ENCODE peak calls at places on chromosome 14, in ten cellular contexts. One of them, this sample, is unnamed.

GRCh38 chr14:100011568-100012325 is 53.5 kb upstream of the EVL start:
- DNase-seq in IMR-90: peak; percentile 26
- DNase-seq in heart left ventricle: no peak
- DNase-seq in A549: no peak
- DNase-seq in AG09309: no peak
- DNase-seq in GM13976: no peak
- DNase-seq in PC-3: no peak
- DNase-seq in nephron progenitor cell: no peak
- DNase-seq in H9: no peak
- DNase-seq in breast epithelium: no peak
- DNase-seq in this sample: no peak

GRCh38 chr14:64465856-64466554 is 706 bp downstream of the AKAP5 start:
- DNase-seq in PC-3: peak; percentile 50
- DNase-seq in breast epithelium: no peak
- DNase-seq in AG09309: peak; percentile 2
- DNase-seq in nephron progenitor cell: peak; percentile 35
- DNase-seq in A549: peak; percentile 31
- DNase-seq in GM13976: no peak
- DNase-seq in heart left ventricle: peak; percentile 20
- DNase-seq in IMR-90: peak; percentile 61
- DNase-seq in H9: peak; percentile 60
- DNase-seq in this sample: peak; percentile 18

GRCh38 chr14:66009104-66009503 is 477.1 kb upstream of the CCDC196 start:
- DNase-seq in heart left ventricle: no peak
- DNase-seq in nephron progenitor cell: no peak
- DNase-seq in GM13976: no peak
- DNase-seq in IMR-90: peak; percentile 12
- DNase-seq in H9: no peak
- DNase-seq in PC-3: peak; percentile 55
- DNase-seq in AG09309: peak; percentile 80
- DNase-seq in A549: peak; percentile 48
- DNase-seq in breast epithelium: no peak
- DNase-seq in this sample: peak; percentile 76

GRCh38 chr14:69368381-69368780 is 29.7 kb downstream of the ERH start:
- DNase-seq in breast epithelium: no peak
- DNase-seq in H9: no peak
- DNase-seq in AG09309: no peak
- DNase-seq in IMR-90: no peak
- DNase-seq in PC-3: no peak
- DNase-seq in nephron progenitor cell: no peak
- DNase-seq in heart left ventricle: no peak
- DNase-seq in GM13976: no peak
- DNase-seq in A549: no peak
- DNase-seq in this sample: no peak

GRCh38 chr14:33986804-33987203 is 35.9 kb upstream of the EGLN3 start:
- DNase-seq in IMR-90: peak; percentile 84
- DNase-seq in A549: peak; percentile 87
- DNase-seq in PC-3: peak; percentile 75
- DNase-seq in nephron progenitor cell: no peak
- DNase-seq in GM13976: no peak
- DNase-seq in H9: no peak
- DNase-seq in AG09309: peak; percentile 57
- DNase-seq in breast epithelium: no peak
- DNase-seq in heart left ventricle: no peak
- DNase-seq in this sample: peak; percentile 91

GRCh38 chr14:103361868-103362267 is 23.3 kb upstream of the MARK3 start:
- DNase-seq in nephron progenitor cell: no peak
- DNase-seq in heart left ventricle: no peak
- DNase-seq in AG09309: peak; percentile 94
- DNase-seq in IMR-90: peak; percentile 99
- DNase-seq in breast epithelium: no peak
- DNase-seq in H9: no peak
- DNase-seq in GM13976: no peak
- DNase-seq in PC-3: peak; percentile 97
- DNase-seq in A549: peak; percentile 83
- DNase-seq in this sample: peak; percentile 96

GRCh38 chr14:76390621-76391020 is 14.7 kb downstream of the ESRRB start:
- DNase-seq in H9: no peak
- DNase-seq in heart left ventricle: no peak
- DNase-seq in nephron progenitor cell: no peak
- DNase-seq in PC-3: no peak
- DNase-seq in breast epithelium: no peak
- DNase-seq in IMR-90: no peak
- DNase-seq in A549: no peak
- DNase-seq in AG09309: no peak
- DNase-seq in GM13976: no peak
- DNase-seq in this sample: no peak

GRCh38 chr14:38623661-38624060 is 367.8 kb upstream of the CLEC14A start:
- DNase-seq in heart left ventricle: no peak
- DNase-seq in GM13976: no peak
- DNase-seq in IMR-90: no peak
- DNase-seq in A549: no peak
- DNase-seq in breast epithelium: no peak
- DNase-seq in nephron progenitor cell: no peak
- DNase-seq in PC-3: peak; percentile 1
- DNase-seq in H9: no peak
- DNase-seq in AG09309: peak; percentile 20
- DNase-seq in this sample: peak; percentile 12

GRCh38 chr14:26190644-26191043 is 407.2 kb downstream of the NOVA1 start:
- DNase-seq in AG09309: no peak
- DNase-seq in PC-3: peak; percentile 16
- DNase-seq in nephron progenitor cell: no peak
- DNase-seq in IMR-90: no peak
- DNase-seq in breast epithelium: no peak
- DNase-seq in GM13976: no peak
- DNase-seq in heart left ventricle: no peak
- DNase-seq in H9: no peak
- DNase-seq in A549: no peak
- DNase-seq in this sample: no peak

GRCh38 chr14:92846162-92846897 is 52.2 kb downstream of the GOLGA5 start:
- DNase-seq in breast epithelium: no peak
- DNase-seq in A549: peak; percentile 9
- DNase-seq in H9: no peak
- DNase-seq in heart left ventricle: no peak
- DNase-seq in IMR-90: peak; percentile 82
- DNase-seq in PC-3: peak; percentile 46
- DNase-seq in GM13976: peak; percentile 70
- DNase-seq in nephron progenitor cell: no peak
- DNase-seq in AG09309: peak; percentile 40
- DNase-seq in this sample: peak; percentile 49

GRCh38 chr14:51554953-51555352 is 96.8 kb upstream of the FRMD6 start:
- DNase-seq in A549: peak; percentile 45
- DNase-seq in AG09309: no peak
- DNase-seq in PC-3: peak; percentile 67
- DNase-seq in H9: no peak
- DNase-seq in breast epithelium: no peak
- DNase-seq in IMR-90: peak; percentile 72
- DNase-seq in GM13976: no peak
- DNase-seq in heart left ventricle: no peak
- DNase-seq in nephron progenitor cell: no peak
- DNase-seq in this sample: peak; percentile 28
- TF ChIP-seq CTCF in A549: peak; percentile 34
- TF ChIP-seq CTCF in AG09309: peak; percentile 28
- TF ChIP-seq CTCF in PC-3: peak; percentile 67
- TF ChIP-seq CTCF in H9: peak; percentile 38
- TF ChIP-seq CTCF in breast epithelium: no peak
- TF ChIP-seq CTCF in IMR-90: peak; percentile 33
- TF ChIP-seq CTCF in GM13976: no peak
- TF ChIP-seq CTCF in heart left ventricle: no peak
- TF ChIP-seq CTCF in nephron progenitor cell: no peak
- TF ChIP-seq CTCF in this sample: no peak

GRCh38 chr14:74526854-74527585 is 33.5 kb downstream of the ISCA2 start:
- DNase-seq in IMR-90: no peak
- DNase-seq in breast epithelium: no peak
- DNase-seq in heart left ventricle: no peak
- DNase-seq in AG09309: no peak
- DNase-seq in nephron progenitor cell: no peak
- DNase-seq in PC-3: peak; percentile 18
- DNase-seq in GM13976: no peak
- DNase-seq in H9: peak; percentile 66
- DNase-seq in A549: no peak
- DNase-seq in this sample: no peak
- TF ChIP-seq CTCF in IMR-90: no peak
- TF ChIP-seq CTCF in breast epithelium: peak; percentile 15
- TF ChIP-seq CTCF in heart left ventricle: no peak
- TF ChIP-seq CTCF in AG09309: no peak
- TF ChIP-seq CTCF in nephron progenitor cell: no peak
- TF ChIP-seq CTCF in PC-3: peak; percentile 33
- TF ChIP-seq CTCF in GM13976: no peak
- TF ChIP-seq CTCF in H9: peak; percentile 42
- TF ChIP-seq CTCF in A549: no peak
- TF ChIP-seq CTCF in this sample: no peak

GRCh38 chr14:54488646-54489317 is at the start of gene GMFB:
- DNase-seq in AG09309: peak; percentile 70
- DNase-seq in PC-3: peak; percentile 99
- DNase-seq in nephron progenitor cell: peak; percentile 81
- DNase-seq in H9: peak; percentile 90
- DNase-seq in IMR-90: peak; percentile 91
- DNase-seq in heart left ventricle: peak; percentile 95
- DNase-seq in A549: peak; percentile 94
- DNase-seq in breast epithelium: peak; percentile 88
- DNase-seq in GM13976: peak; percentile 94
- DNase-seq in this sample: peak; percentile 93
- TF ChIP-seq CTCF in AG09309: peak; percentile 56
- TF ChIP-seq CTCF in PC-3: peak; percentile 68
- TF ChIP-seq CTCF in nephron progenitor cell: peak; percentile 34
- TF ChIP-seq CTCF in H9: peak; percentile 53
- TF ChIP-seq CTCF in IMR-90: peak; percentile 57
- TF ChIP-seq CTCF in heart left ventricle: peak; percentile 36
- TF ChIP-seq CTCF in A549: peak; percentile 37
- TF ChIP-seq CTCF in breast epithelium: peak; percentile 30
- TF ChIP-seq CTCF in GM13976: peak; percentile 26
- TF ChIP-seq CTCF in this sample: peak; percentile 22

GRCh38 chr14:71208702-71209357 is 301.6 kb downstream of the PCNX1 start:
- DNase-seq in nephron progenitor cell: no peak
- DNase-seq in H9: no peak
- DNase-seq in AG09309: no peak
- DNase-seq in PC-3: no peak
- DNase-seq in breast epithelium: no peak
- DNase-seq in A549: no peak
- DNase-seq in GM13976: no peak
- DNase-seq in heart left ventricle: no peak
- DNase-seq in IMR-90: no peak
- DNase-seq in this sample: no peak
- TF ChIP-seq CTCF in nephron progenitor cell: no peak
- TF ChIP-seq CTCF in H9: peak; percentile 57
- TF ChIP-seq CTCF in AG09309: no peak
- TF ChIP-seq CTCF in PC-3: peak; percentile 59
- TF ChIP-seq CTCF in breast epithelium: no peak
- TF ChIP-seq CTCF in A549: no peak
- TF ChIP-seq CTCF in GM13976: no peak
- TF ChIP-seq CTCF in heart left ventricle: no peak
- TF ChIP-seq CTCF in IMR-90: peak; percentile 3
- TF ChIP-seq CTCF in this sample: peak; percentile 23

This sample was measured in MCF 10A.